ENCODE peak calls at places on chromosomes 5 and 9, in eight cellular contexts. K, L, T, M, R, O, B and G are unnamed samples.

GRCh38 chr5:115549154-115549553 is 4.6 kb upstream of the FEM1C start:
- DNase-seq in L (no peak), B (peak; percentile 22), O (peak; percentile 63), T (no peak), M (no peak), K (peak; percentile 56), R (no peak), G (no peak)

GRCh38 chr9:73810585-73811215 is 659.0 kb downstream of the ANXA1 start:
- DNase-seq in R (no peak), M (no peak), T (no peak), B (no peak), O (no peak), K (peak; percentile 97), L (no peak), G (no peak)

GRCh38 chr9:34374905-34375552 is 1.7 kb downstream of the MYORG start:
- DNase-seq in K (no peak), B (no peak), L (no peak), O (peak; percentile 11), R (no peak), T (no peak), M (no peak), G (no peak)

GRCh38 chr9:117678882-117679281 is 25.3 kb upstream of the TLR4 start:
- DNase-seq in R (no peak), L (no peak), T (no peak), O (no peak), K (no peak), M (peak; percentile 21), B (no peak), G (no peak)

GRCh38 chr5:79133657-79134451 is 22.2 kb downstream of the BHMT start:
- DNase-seq in T (peak; percentile 62), K (peak; percentile 90), O (peak; percentile 84), R (peak; percentile 73), L (peak; percentile 49), M (peak; percentile 79), B (peak; percentile 74), G (peak; percentile 21)

GRCh38 chr9:138067594-138068367 is 190.2 kb downstream of the CACNA1B start:
- DNase-seq in K (no peak), R (no peak), T (no peak), O (no peak), M (no peak), B (no peak), L (no peak), G (no peak)

GRCh38 chr5:2892601-2893000 is 141.1 kb upstream of the IRX2 start:
- DNase-seq in K (no peak), B (no peak), L (no peak), O (no peak), M (no peak), R (no peak), T (no peak), G (no peak)

GRCh38 chr9:129665814-129666511 is 516 bp downstream of the PRRX2 start:
- DNase-seq in K (no peak), M (no peak), T (no peak), B (no peak), O (peak; percentile 51), R (no peak), L (no peak), G (no peak)

GRCh38 chr5:65774346-65774745 is 52.3 kb downstream of the NLN start:
- DNase-seq in M (peak; percentile 57), R (no peak), L (no peak), K (peak; percentile 95), B (no peak), O (no peak), T (no peak), G (no peak)

GRCh38 chr5:132000677-132001453 is 10.6 kb downstream of the ACSL6 start:
- DNase-seq in B (no peak), O (no peak), T (peak; percentile 48), R (no peak), M (no peak), L (no peak), K (no peak), G (peak; percentile 29)

GRCh38 chr9:136296434-136297015 is 7.4 kb downstream of the CCDC187 start:
- DNase-seq in M (no peak), K (no peak), R (no peak), T (no peak), O (no peak), B (no peak), L (peak; percentile 6), G (no peak)

GRCh38 chr9:34644766-34645314 is 1.6 kb upstream of the GALT start:
- DNase-seq in B (no peak), L (no peak), O (no peak), T (no peak), M (no peak), R (no peak), K (no peak), G (no peak)

GRCh38 chr5:56620903-56621680 is 194.3 kb upstream of the MAP3K1 start:
- DNase-seq in M (peak; percentile 61), O (no peak), K (peak; percentile 54), B (no peak), T (no peak), R (no peak), L (no peak), G (no peak)

GRCh38 chr9:99189887-99190596 is 31.7 kb downstream of the ALG2 start:
- DNase-seq in T (no peak), R (no peak), K (peak; percentile 30), M (no peak), L (no peak), B (no peak), O (no peak), G (no peak)

GRCh38 chr5:88813805-88814584 is 69.0 kb downstream of the MEF2C start:
- DNase-seq in T (no peak), O (peak; percentile 54), L (no peak), M (peak; percentile 14), B (no peak), R (no peak), K (no peak), G (no peak)

DNA sequence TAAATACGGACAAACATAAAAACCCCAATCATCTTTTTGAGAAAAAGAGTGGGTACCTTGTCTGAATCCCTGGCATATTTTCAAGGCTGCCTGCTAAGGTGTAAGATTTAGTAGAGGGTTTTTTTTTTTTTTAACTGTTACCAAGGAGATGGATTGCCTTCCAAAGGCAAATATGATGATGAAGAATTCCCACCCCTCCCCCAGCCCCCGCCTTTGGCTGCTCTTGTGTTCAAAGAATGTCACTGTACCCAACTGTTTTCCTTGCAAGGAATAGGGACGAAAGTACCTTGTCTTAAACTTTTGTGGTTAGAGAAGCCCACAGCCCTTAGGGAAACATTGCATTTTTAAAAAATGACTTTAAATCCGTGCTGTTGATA is 31.3 kb downstream of the ARHGAP26 start:
- DNase-seq in L (no peak), B (no peak), R (no peak), M (no peak), K (no peak), T (no peak), O (no peak), G (no peak)
- H3K4me3 ChIP-seq in L (no peak overlapping the region), B (no peak overlapping the region), R (no peak overlapping the region), M (no peak overlapping the region), K (no peak overlapping the region), T (no peak overlapping the region), O (no peak overlapping the region), G (no peak overlapping the region)

GRCh38 chr5:137496919-137497318 is 2.2 kb downstream of the SPOCK1 start:
- DNase-seq in K (no peak), M (no peak), B (no peak), R (no peak), O (no peak), L (no peak), T (no peak), G (no peak)

GRCh38 chr5:137498301-137498735 is 808 bp downstream of the SPOCK1 start:
- DNase-seq in M (no peak), T (no peak), K (peak; percentile 4), L (peak; percentile 34), R (peak; percentile 12), B (no peak), O (peak; percentile 69), G (no peak)

GRCh38 chr5:137500616-137501225 is 1.6 kb upstream of the SPOCK1 start:
- DNase-seq in R (no peak), B (no peak), L (no peak), O (no peak), T (no peak), M (no peak), K (no peak), G (no peak)

GRCh38 chr5:137498736-137499505 is at the start of gene SPOCK1:
- DNase-seq in O (peak; percentile 96), M (peak; percentile 47), K (peak; percentile 75), B (peak; percentile 12), T (peak; percentile 37), L (peak; percentile 81), R (peak; percentile 88), G (no peak)

DNA sequence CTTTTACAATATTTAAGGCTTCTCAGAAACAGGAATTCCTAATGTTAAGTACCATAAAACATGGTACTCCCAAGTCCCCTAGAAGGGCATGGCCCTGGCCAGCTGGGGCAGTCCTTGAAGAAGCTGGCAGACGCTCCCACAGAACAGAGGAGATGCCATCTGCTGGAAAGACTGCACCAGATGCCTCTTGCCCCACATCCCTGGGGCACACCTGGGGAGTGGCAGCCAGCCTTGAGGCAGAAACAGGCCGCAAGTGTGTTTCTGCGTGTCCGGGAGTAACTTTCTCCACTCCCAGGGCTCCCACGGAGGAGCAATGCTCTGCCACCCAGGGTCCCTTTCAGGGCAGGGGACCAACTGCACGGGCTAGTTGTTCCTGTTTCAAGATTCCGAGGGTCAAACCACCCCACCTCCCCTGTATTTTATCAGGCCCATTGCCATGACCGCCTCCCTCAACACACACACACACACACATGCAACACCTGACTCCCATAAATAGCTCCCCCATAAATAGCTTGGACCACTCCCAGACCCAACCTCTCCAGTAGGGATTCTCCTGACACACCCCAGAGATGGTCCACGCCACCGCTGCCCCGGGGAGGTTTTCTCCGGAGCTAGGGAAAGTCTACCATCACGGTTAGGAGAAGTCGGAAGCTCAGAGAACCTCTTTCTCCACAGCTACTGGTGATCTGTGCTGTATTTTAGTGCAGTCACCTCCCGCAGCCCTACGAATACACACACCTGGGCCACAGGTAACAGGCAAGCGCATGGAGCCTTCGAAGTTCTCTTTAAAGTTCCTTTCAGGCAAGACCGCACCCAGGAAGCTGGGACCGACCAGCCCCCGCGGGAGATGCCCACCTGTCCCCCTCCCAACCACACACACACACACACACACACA is 1.5 kb downstream of the SPOCK1 start:
- DNase-seq in M (no peak), K (no peak), L (no peak), R (no peak), T (no peak), O (no peak), B (no peak), G (no peak)
- H3K4me3 ChIP-seq in M (peak overlapping the region; percentile 73), K (no peak overlapping the region), L (peak overlapping the region; percentile 65), R (peak overlapping the region; percentile 70), T (no peak overlapping the region), O (peak overlapping the region; percentile 78), B (no peak overlapping the region), G (no peak overlapping the region)

DNA sequence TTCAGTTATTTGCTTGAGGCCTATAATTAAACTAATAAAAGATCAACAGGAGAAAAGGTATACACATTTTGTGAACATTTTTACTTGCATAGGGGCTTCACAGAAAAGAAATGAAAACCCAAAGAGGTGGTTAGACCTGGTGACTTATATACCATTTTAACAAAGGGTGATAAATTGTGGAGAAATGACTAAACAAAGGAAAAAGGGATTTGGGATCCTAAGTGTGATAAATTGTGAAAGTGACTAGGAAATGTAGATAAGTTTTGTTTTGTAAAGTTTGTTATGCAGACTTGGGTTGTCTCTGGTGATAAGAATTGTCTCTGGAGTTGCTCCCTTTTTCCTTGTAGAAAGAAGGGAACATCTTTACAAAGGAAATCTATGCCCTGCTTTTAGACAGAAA is 86.1 kb upstream of the ZNF608 start:
- DNase-seq in K (no peak), M (no peak), B (no peak), O (no peak), T (no peak), L (no peak), R (no peak), G (no peak)
- H3K4me3 ChIP-seq in K (no peak overlapping the region), M (no peak overlapping the region), B (no peak overlapping the region), O (no peak overlapping the region), T (no peak overlapping the region), L (no peak overlapping the region), R (no peak overlapping the region), G (no peak overlapping the region)

GRCh38 chr5:159972538-159973362 is 36.2 kb upstream of the TTC1 start:
- DNase-seq in M (no peak), T (no peak), B (no peak), L (no peak), R (no peak), O (no peak), K (no peak), G (no peak)
- H3K4me3 ChIP-seq in M (no peak overlapping the region), T (no peak overlapping the region), B (no peak overlapping the region), L (no peak overlapping the region), R (no peak overlapping the region), O (peak overlapping the region; percentile 57), K (peak overlapping the region; percentile 49), G (no peak overlapping the region)